ENCODE peak calls at places on chromosomes 6 and 20, in five cellular contexts. M is left ventricle myocardium inferior, G is MCF 10A, E is Peyer's patch, F is neural crest cell. W is an unnamed sample.

GRCh38 chr20:44618318-44618731 is 33.2 kb downstream of the ADA start:
- DNase-seq in M (peak; percentile 65), G (no peak), E (peak; percentile 57), F (no peak), W (no peak)

GRCh38 chr6:22363166-22363965 is 66.5 kb upstream of the PRL start:
- DNase-seq in M (no peak), G (peak; percentile 12), E (no peak), F (no peak), W (no peak)

GRCh38 chr6:99458319-99458718 is 33.2 kb upstream of the PNISR start:
- DNase-seq in M (no peak), G (peak; percentile 38), E (no peak), F (no peak), W (no peak)

GRCh38 chr6:7390218-7390878 is 740 bp downstream of the RIOK1 start:
- DNase-seq in M (no peak), G (no peak), E (no peak), F (no peak), W (no peak)

GRCh38 chr6:89299451-89299850 is 15.6 kb downstream of the GABRR2 start:
- DNase-seq in M (no peak), G (peak; percentile 56), E (no peak), F (no peak), W (peak; percentile 5)

GRCh38 chr6:133466666-133467065 is 225.5 kb downstream of the EYA4 start:
- DNase-seq in M (no peak), G (no peak), E (no peak), F (no peak), W (no peak)

GRCh38 chr6:41027799-41028617 is 11.0 kb downstream of the UNC5CL start:
- DNase-seq in M (peak; percentile 89), G (peak; percentile 79), E (peak; percentile 87), F (peak; percentile 96), W (peak; percentile 91)

GRCh38 chr20:36604952-36605308 is 649 bp upstream of the RAB5IF start:
- DNase-seq in M (peak; percentile 19), G (peak; percentile 26), E (peak; percentile 57), F (no peak), W (peak; percentile 63)

GRCh38 chr20:7858851-7859250 is 81.4 kb downstream of the HAO1 start:
- DNase-seq in M (no peak), G (no peak), E (no peak), F (no peak), W (no peak)

GRCh38 chr6:151370509-151371078 is 20.8 kb downstream of the ZBTB2 start:
- DNase-seq in M (no peak), G (no peak), E (no peak), F (no peak), W (no peak)

GRCh38 chr6:125749864-125750691 is 646 bp downstream of the HEY2 start:
- DNase-seq in M (peak; percentile 40), G (no peak), E (no peak), F (peak; percentile 25), W (no peak)

GRCh38 chr6:34489229-34489805 is 23.4 kb downstream of the PACSIN1 start:
- DNase-seq in M (no peak), G (no peak), E (no peak), F (no peak), W (no peak)

GRCh38 chr20:7924692-7925091 is 15.6 kb downstream of the HAO1 start:
- DNase-seq in M (no peak), G (peak; percentile 67), E (no peak), F (no peak), W (no peak)

GRCh38 chr6:160170018-160170680 is 48.5 kb downstream of the SLC22A1 start:
- DNase-seq in M (no peak), G (no peak), E (no peak), F (no peak), W (no peak)

GRCh38 chr20:13723015-13723414 is 61.7 kb downstream of the ESF1 start:
- DNase-seq in M (no peak), G (no peak), E (no peak), F (no peak), W (no peak)
- TF ChIP-seq CTCF in M (no peak), G (no peak), E (no peak), F (no peak), W (no peak)

DNA sequence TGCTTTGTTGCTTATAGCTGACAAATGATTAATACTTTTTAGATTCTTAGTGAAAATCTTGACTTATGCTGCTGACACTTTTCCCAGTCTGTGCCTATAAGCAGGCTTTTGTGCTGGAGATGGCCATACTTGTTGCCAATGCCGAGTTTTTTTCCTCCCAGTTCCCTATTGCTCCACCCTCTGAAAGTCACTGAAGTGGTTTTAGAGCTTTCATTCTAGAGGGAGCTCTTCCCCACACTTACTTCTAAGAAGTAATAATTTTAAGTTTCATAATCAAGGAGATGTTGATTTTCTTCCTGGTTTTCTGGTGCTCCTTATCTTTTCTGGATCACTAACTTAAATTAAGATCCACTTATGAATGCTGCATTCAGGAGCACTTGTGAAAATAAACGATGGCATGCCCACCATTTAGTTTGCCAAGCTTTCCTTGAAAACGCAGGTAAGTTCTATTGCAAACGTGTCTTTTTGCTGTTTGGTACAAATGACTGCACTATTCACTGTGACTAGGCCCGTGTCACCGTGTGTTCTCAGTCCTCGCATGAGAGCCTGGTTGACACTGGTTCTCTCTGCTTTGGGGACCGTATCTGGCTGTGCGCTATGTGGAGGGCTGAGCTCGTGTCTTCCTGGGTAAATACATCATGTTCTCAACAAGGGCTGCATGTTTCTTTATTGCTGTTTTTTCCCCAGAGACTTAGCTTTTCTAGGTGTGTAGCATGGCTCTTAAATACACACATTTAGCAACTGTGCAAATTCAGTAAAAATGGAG is 50.2 kb downstream of the GFRA4 start:
- DNase-seq in M (no peak), G (no peak), E (no peak), F (no peak), W (no peak)
- TF ChIP-seq CTCF in M (no peak), G (no peak), E (no peak), F (no peak), W (no peak)

GRCh38 chr20:50717974-50718761 is 13.2 kb upstream of the PARD6B start:
- DNase-seq in M (no peak), G (no peak), E (no peak), F (no peak), W (no peak)
- TF ChIP-seq CTCF in M (no peak), G (no peak), E (no peak), F (no peak), W (no peak)

DNA sequence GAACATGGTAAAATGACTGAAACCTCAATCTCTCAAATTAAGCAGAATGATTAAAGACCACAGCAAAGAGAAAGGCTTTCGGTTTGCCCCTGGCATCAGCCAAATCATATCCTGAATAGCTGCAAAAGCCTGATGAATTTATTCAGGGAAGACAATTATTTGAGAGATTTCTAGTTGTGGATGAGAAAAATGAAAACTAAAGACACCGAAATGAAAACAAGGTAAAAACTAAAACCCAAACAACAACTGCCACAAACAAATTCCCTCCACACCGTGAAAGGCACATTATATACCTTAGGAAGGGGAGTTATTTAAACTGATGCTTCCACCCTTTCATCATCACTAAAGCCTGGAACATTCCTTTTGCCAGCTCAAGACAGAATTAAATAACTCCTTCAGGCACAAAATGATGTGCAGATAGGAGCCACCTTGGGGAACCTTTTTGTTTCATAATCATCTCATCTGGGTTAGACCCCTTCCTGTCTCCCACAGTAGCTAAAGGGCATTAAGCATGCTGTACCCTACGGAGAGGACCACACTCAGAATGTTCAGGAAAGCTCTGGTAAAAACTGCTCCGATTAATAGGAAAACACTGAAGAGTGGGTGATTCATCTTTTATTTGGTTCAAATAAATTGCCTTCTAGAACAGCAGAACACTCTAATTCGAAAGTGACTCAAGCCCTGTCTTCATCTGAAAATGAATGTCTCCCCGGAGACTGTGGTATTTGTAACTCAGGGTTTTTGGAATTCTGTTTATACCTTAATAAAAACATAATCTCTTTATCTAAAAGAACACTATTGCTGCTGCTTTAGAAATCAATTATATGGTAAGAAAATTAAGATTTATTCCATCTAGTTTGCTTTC is 9.1 kb upstream of the ANKRD60 start:
- DNase-seq in M (no peak), G (no peak), E (no peak), F (no peak), W (no peak)
- TF ChIP-seq CTCF in M (no peak), G (no peak), E (no peak), F (no peak), W (no peak)

GRCh38 chr6:167826230-167827061 is at the start of gene AFDN:
- DNase-seq in M (peak; percentile 78), G (peak; percentile 57), E (peak; percentile 89), F (peak; percentile 50), W (peak; percentile 89)

GRCh38 chr6:167827062-167827587 is 414 bp downstream of the AFDN start:
- DNase-seq in M (peak; percentile 42), G (no peak), E (no peak), F (peak; percentile 39), W (peak; percentile 74)

GRCh38 chr6:167824591-167825041 is 2.1 kb upstream of the AFDN start:
- DNase-seq in M (no peak), G (no peak), E (no peak), F (no peak), W (no peak)

GRCh38 chr6:167825059-167825758 is 1.5 kb upstream of the AFDN start:
- DNase-seq in M (no peak), G (no peak), E (no peak), F (peak; percentile 14), W (no peak)

GRCh38 chr6:167825759-167826229 is 917 bp upstream of the AFDN start:
- DNase-seq in M (peak; percentile 47), G (peak; percentile 55), E (peak; percentile 89), F (peak; percentile 55), W (no peak)
- TF ChIP-seq CTCF in M (no peak), G (no peak), E (no peak), F (no peak), W (no peak)